ENCODE peak calls at places on chromosomes 13 and 19, in ten cellular contexts. R, A, V, I, T, J, P, C, W and M are unnamed samples.

GRCh38 chr13:66329988-66330429 is 900.1 kb downstream of the PCDH9 start:
- DNase-seq in A (no peak), J (no peak), C (no peak), V (no peak), T (peak), R (no peak), I (no peak), P (no peak), W (peak), M (no peak)

GRCh38 chr13:110017379-110017778 is 231.0 kb upstream of the IRS2 start:
- DNase-seq in C (peak), R (no peak), V (no peak), I (no peak), P (no peak), T (peak), A (no peak), J (no peak), W (peak), M (no peak)

GRCh38 chr13:69274231-69274630 is 833.4 kb upstream of the ATXN8OS start:
- DNase-seq in T (peak), C (no peak), A (no peak), I (no peak), W (no peak), V (no peak), P (no peak), J (no peak), R (no peak), M (no peak)

GRCh38 chr19:46847528-46847927 is 3.1 kb downstream of the AP2S1 start:
- DNase-seq in J (no peak), R (no peak), I (no peak), P (no peak), V (no peak), T (no peak), C (no peak), W (no peak), A (no peak), M (no peak)

GRCh38 chr13:66532845-66533244 is 697.3 kb downstream of the PCDH9 start:
- DNase-seq in A (no peak), J (no peak), P (no peak), T (no peak), C (no peak), V (no peak), R (no peak), W (no peak), I (no peak), M (no peak)

GRCh38 chr13:59016250-59016649 is 1147.5 kb downstream of the DIAPH3 start:
- DNase-seq in R (no peak), V (no peak), J (no peak), A (no peak), W (peak), P (no peak), C (no peak), T (peak), I (no peak), M (no peak)

GRCh38 chr13:46489586-46490023 is 63.4 kb upstream of the LRCH1 start:
- DNase-seq in R (no peak), W (peak), J (no peak), A (no peak), I (no peak), V (no peak), C (peak), T (peak), P (no peak), M (no peak)

GRCh38 chr19:16957151-16957662 is 68.4 kb downstream of the F2RL3 start:
- DNase-seq in A (no peak), T (peak), V (no peak), P (no peak), J (no peak), C (no peak), W (peak), R (no peak), I (no peak), M (no peak)

GRCh38 chr19:4376991-4377781 is 23.2 kb downstream of the SH3GL1 start:
- DNase-seq in A (no peak), T (peak), J (no peak), V (no peak), W (no peak), C (no peak), P (no peak), I (no peak), R (no peak), M (no peak)

GRCh38 chr13:110233181-110233641 is 73.7 kb downstream of the COL4A1 start:
- DNase-seq in I (no peak), T (peak), V (no peak), W (peak), R (no peak), A (no peak), P (no peak), C (peak), J (no peak), M (no peak)

GRCh38 chr13:22114630-22115311 is 443.9 kb downstream of the FGF9 start:
- DNase-seq in A (peak), V (peak), I (no peak), T (no peak), P (no peak), C (no peak), W (no peak), J (no peak), R (no peak), M (no peak)

GRCh38 chr19:4115050-4115817 is 8.7 kb downstream of the MAP2K2 start:
- DNase-seq in T (no peak), A (peak), W (no peak), J (peak), C (no peak), P (no peak), I (peak), R (no peak), V (peak), M (no peak)

GRCh38 chr19:31154021-31154420 is 195.2 kb downstream of the TSHZ3 start:
- DNase-seq in I (no peak), C (no peak), T (peak), W (peak), P (no peak), A (no peak), J (no peak), V (no peak), R (no peak), M (no peak)

GRCh38 chr13:113117335-113117872 is 5.2 kb upstream of the F10 start:
- DNase-seq in R (no peak), I (peak), W (no peak), V (no peak), T (no peak), C (no peak), A (no peak), P (no peak), J (no peak), M (no peak)

GRCh38 chr13:97235549-97236206 is 13.5 kb downstream of the MBNL2 start:
- DNase-seq in R (no peak), T (no peak), I (no peak), P (no peak), C (no peak), J (no peak), W (no peak), A (no peak), V (no peak), M (no peak)

GRCh38 chr19:18156841-18157464 is 4.0 kb downstream of the PIK3R2 start:
- DNase-seq in J (no peak), I (no peak), C (peak), P (no peak), W (peak), A (no peak), T (peak), V (no peak), R (peak), M (peak)

GRCh38 chr13:67095621-67096020 is 134.5 kb downstream of the PCDH9 start:
- DNase-seq in R (no peak), T (no peak), J (no peak), W (no peak), P (no peak), C (no peak), I (no peak), A (no peak), V (no peak), M (no peak)

GRCh38 chr13:33229446-33230177 is 55.9 kb downstream of the STARD13 start:
- DNase-seq in C (no peak), I (peak), J (no peak), T (no peak), R (no peak), P (no peak), W (no peak), A (no peak), V (no peak), M (no peak)

GRCh38 chr19:38619361-38620174 is 580 bp downstream of the EIF3K start:
- DNase-seq in P (no peak), V (no peak), R (no peak), I (no peak), T (no peak), W (no peak), J (no peak), A (no peak), C (no peak), M (no peak)

GRCh38 chr19:4539697-4540581 is at the start of gene LRG1:
- DNase-seq in A (no peak), R (no peak), V (peak), W (peak), T (peak), P (no peak), C (no peak), I (no peak), J (no peak), M (no peak)

GRCh38 chr19:6967962-6968361 is 53.3 kb downstream of the MBD3L2B start:
- DNase-seq in I (no peak), C (no peak), R (no peak), V (no peak), P (no peak), A (no peak), T (no peak), J (no peak), W (no peak), M (no peak)

GRCh38 chr13:76489299-76489698 is 396.9 kb downstream of the KCTD12 start:
- DNase-seq in V (no peak), I (no peak), A (no peak), P (no peak), W (no peak), J (no peak), R (no peak), T (no peak), C (no peak), M (no peak)

GRCh38 chr19:40521276-40521675 is 54.5 kb downstream of the SPTBN4 start:
- DNase-seq in I (no peak), A (no peak), R (no peak), C (no peak), J (no peak), W (peak), V (peak), T (peak), P (no peak), M (no peak)